ENCODE peak calls at places on chromosomes 4 and X, in seven cellular contexts. M, N, J, D, V, W and Q are unnamed samples.
A peak's percentile ranks its signal among the peaks of the same experiment; 100 is the strongest.

GRCh38 chr4:138184881-138185280 is 57.3 kb downstream of the SLC7A11 start:
- DNase-seq in M (no peak), N (no peak), J (no peak), D (no peak), V (no peak), W (peak; percentile 23), Q (no peak)

GRCh38 chr4:137359691-137360315 is 172.5 kb downstream of the PCDH18 start:
- DNase-seq in M (no peak), N (peak; percentile 4), J (no peak), D (peak; percentile 86), V (no peak), W (no peak), Q (no peak)

GRCh38 chrX:71992711-71993110 is 82.1 kb downstream of the NHSL2 start:
- DNase-seq in M (no peak), N (no peak), J (no peak), D (no peak), V (no peak), W (no peak), Q (no peak)

GRCh38 chr4:119087121-119087520 is 48.5 kb upstream of the MYOZ2 start:
- DNase-seq in M (no peak), N (no peak), J (no peak), D (no peak), V (no peak), W (no peak), Q (no peak)

GRCh38 chr4:6475492-6476020 is 3.1 kb upstream of the PPP2R2C start:
- DNase-seq in M (no peak), N (no peak), J (no peak), D (no peak), V (no peak), W (no peak), Q (no peak)

GRCh38 chr4:76485450-76485849 is 50.4 kb downstream of the SHROOM3 start:
- DNase-seq in M (no peak), N (no peak), J (no peak), D (no peak), V (no peak), W (no peak), Q (no peak)

GRCh38 chr4:26218677-26219181 is 102.1 kb upstream of the RBPJ start:
- DNase-seq in M (no peak), N (peak; percentile 27), J (no peak), D (no peak), V (no peak), W (no peak), Q (no peak)

GRCh38 chrX:130170752-130171445 is 863 bp upstream of the RAB33A start:
- DNase-seq in M (peak; percentile 32), N (peak; percentile 93), J (peak; percentile 80), D (no peak), V (peak; percentile 3), W (peak; percentile 84), Q (peak; percentile 32)

GRCh38 chr4:87030606-87031441 is 96.0 kb downstream of the AFF1 start:
- DNase-seq in M (no peak), N (no peak), J (no peak), D (no peak), V (no peak), W (no peak), Q (no peak)

GRCh38 chr4:10582059-10582686 is 102.4 kb downstream of the CLNK start:
- DNase-seq in M (peak; percentile 10), N (peak; percentile 72), J (no peak), D (peak; percentile 21), V (no peak), W (peak; percentile 23), Q (peak; percentile 21)

GRCh38 chr4:119656342-119656741 is 27.7 kb upstream of the PDE5A start:
- DNase-seq in M (no peak), N (peak; percentile 24), J (no peak), D (no peak), V (no peak), W (no peak), Q (no peak)

GRCh38 chr4:288891-289290 is 16.4 kb downstream of the ZNF732 start:
- DNase-seq in M (no peak), N (no peak), J (no peak), D (no peak), V (no peak), W (no peak), Q (no peak)

GRCh38 chrX:134636859-134637258 is 21.4 kb downstream of the PLAC1 start:
- DNase-seq in M (no peak), N (peak; percentile 34), J (no peak), D (no peak), V (no peak), W (no peak), Q (no peak)

GRCh38 chr4:114474401-114474800 is 124.2 kb upstream of the UGT8 start:
- DNase-seq in M (no peak), N (no peak), J (no peak), D (no peak), V (no peak), W (no peak), Q (no peak)

GRCh38 chrX:153454901-153455550 is 9.2 kb upstream of the TREX2 start:
- DNase-seq in M (no peak), N (no peak), J (peak; percentile 39), D (no peak), V (no peak), W (no peak), Q (no peak)

GRCh38 chr4:134027931-134028330 is 173.7 kb downstream of the PABPC4L start:
- DNase-seq in M (no peak), N (no peak), J (no peak), D (peak; percentile 61), V (no peak), W (no peak), Q (no peak)

GRCh38 chr4:69649629-69650028 is 3.4 kb downstream of the UGT2A1 start:
- DNase-seq in M (no peak), N (no peak), J (no peak), D (no peak), V (no peak), W (no peak), Q (no peak)

GRCh38 chr4:165204462-165204830 is 2.9 kb upstream of the KLHL2 start:
- DNase-seq in M (no peak), N (no peak), J (no peak), D (no peak), V (no peak), W (no peak), Q (no peak)

GRCh38 chr4:57051100-57051499 is 59.1 kb downstream of the IGFBP7 start:
- DNase-seq in M (no peak), N (peak; percentile 11), J (no peak), D (no peak), V (no peak), W (no peak), Q (no peak)

GRCh38 chrX:153603131-153603656 is 4.3 kb upstream of the CCNQ start:
- DNase-seq in M (no peak), N (no peak), J (peak; percentile 66), D (no peak), V (no peak), W (no peak), Q (no peak)

GRCh38 chrX:50067435-50068292 is 133.1 kb downstream of the AKAP4 start:
- DNase-seq in M (peak; percentile 58), N (peak; percentile 34), J (no peak), D (no peak), V (no peak), W (peak; percentile 54), Q (peak; percentile 20)

GRCh38 chr4:24273148-24273547 is 311.2 kb downstream of the DHX15 start:
- DNase-seq in M (no peak), N (no peak), J (no peak), D (no peak), V (no peak), W (no peak), Q (no peak)

GRCh38 chrX:46333550-46333949 is 211.7 kb downstream of the ZNF674 start:
- DNase-seq in M (no peak), N (no peak), J (no peak), D (no peak), V (no peak), W (no peak), Q (no peak)

GRCh38 chrX:13427441-13428054 is 107.7 kb upstream of the ATXN3L start:
- DNase-seq in M (no peak), N (no peak), J (no peak), D (no peak), V (no peak), W (no peak), Q (no peak)

GRCh38 chr4:88880001-88880400 is 177.0 kb downstream of the FAM13A start:
- DNase-seq in M (no peak), N (no peak), J (no peak), D (no peak), V (no peak), W (no peak), Q (no peak)

GRCh38 chr4:102217775-102218174 is 127.5 kb downstream of the SLC39A8 start:
- DNase-seq in M (no peak), N (no peak), J (no peak), D (no peak), V (no peak), W (no peak), Q (no peak)